ENCODE peak calls at places on chromosomes 4 and X, in ten cellular contexts. O, I, S, H, R, X, J, K, N and A are unnamed samples. For H3K36me3, the result is how much of the 10 kb centered on the place peaks cover.

GRCh38 chr4:86243750-86244149 is 116.1 kb downstream of the MAPK10 start:
- DNase-seq in N (no peak), O (no peak), H (no peak), R (no peak), S (no peak), K (no peak), I (peak), X (no peak), J (no peak), A (no peak)

GRCh38 chrX:56792270-56793111 is 63.4 kb downstream of the NBDY start:
- DNase-seq in X (no peak), R (no peak), I (no peak), O (no peak), J (no peak), H (no peak), K (no peak), N (no peak), S (no peak), A (no peak)

GRCh38 chr4:150722908-150723362 is 141.0 kb downstream of the MAB21L2 start:
- DNase-seq in I (peak), R (peak), X (no peak), J (no peak), H (peak), O (no peak), K (no peak), S (peak), N (peak), A (no peak)

GRCh38 chr4:6366581-6366980 is 96.9 kb downstream of the WFS1 start:
- DNase-seq in S (no peak), N (no peak), O (no peak), H (no peak), I (no peak), K (no peak), J (no peak), X (no peak), R (no peak), A (no peak)

GRCh38 chrX:39440734-39441305 is 639.6 kb downstream of the MID1IP1 start:
- DNase-seq in J (no peak), H (no peak), O (no peak), X (no peak), N (no peak), K (no peak), R (no peak), S (no peak), I (no peak), A (no peak)

GRCh38 chr4:110292994-110293744 is 94.8 kb upstream of the ELOVL6 start:
- DNase-seq in I (peak), S (no peak), X (no peak), N (no peak), K (no peak), R (no peak), H (no peak), J (no peak), O (no peak), A (no peak)

GRCh38 chr4:60948008-60948407 is 252.1 kb upstream of the ADGRL3 start:
- DNase-seq in H (no peak), X (no peak), O (no peak), N (no peak), I (peak), S (no peak), K (no peak), J (no peak), R (no peak), A (no peak)

GRCh38 chr4:142954415-142954814 is 108.3 kb upstream of the INPP4B start:
- DNase-seq in K (no peak), O (no peak), N (no peak), X (no peak), H (no peak), I (no peak), R (no peak), J (no peak), S (no peak), A (no peak)

GRCh38 chr4:163251204-163251603 is 81.2 kb downstream of the NPY1R start:
- DNase-seq in S (no peak), H (no peak), N (no peak), X (peak), K (no peak), O (peak), R (no peak), I (peak), J (no peak), A (no peak)

GRCh38 chr4:88659061-88659889 is 38.4 kb downstream of the NAP1L5 start:
- DNase-seq in J (no peak), S (peak), X (peak), N (no peak), O (peak), R (no peak), I (peak), K (peak), H (no peak), A (peak)

DNA sequence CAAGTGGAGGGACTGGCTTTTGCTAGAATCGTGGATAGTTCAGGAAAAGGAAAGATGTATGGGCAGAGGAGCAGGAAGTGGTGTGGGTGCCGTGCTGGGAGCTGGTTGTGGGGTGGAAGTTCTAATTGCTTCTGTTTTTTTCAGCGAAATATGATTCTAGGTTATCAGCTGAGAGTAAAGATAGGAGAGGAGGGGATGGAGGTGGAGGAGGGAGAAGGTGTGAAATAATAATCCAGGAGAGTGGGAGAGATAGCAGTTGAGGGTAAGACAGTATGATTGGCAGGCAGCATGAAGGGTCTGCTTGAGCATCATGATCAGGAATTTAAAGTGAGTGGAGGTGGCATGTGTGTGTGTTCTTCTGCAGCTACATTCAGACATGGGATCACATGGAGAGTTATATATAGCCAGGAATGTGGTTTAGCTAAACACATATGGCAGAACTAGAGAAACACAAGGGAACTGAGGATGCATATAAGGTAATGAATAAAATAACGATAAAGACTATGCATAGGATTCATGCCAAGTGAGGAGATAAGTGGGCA is 133.7 kb downstream of the ANK2 start:
- DNase-seq in S (no peak), N (no peak), J (no peak), K (no peak), O (no peak), X (no peak), I (no peak), H (no peak), R (no peak), A (no peak)
- H3K4me3 ChIP-seq in S (no peak), N (no peak), J (no peak), K (no peak), O (no peak), X (no peak), I (no peak), H (no peak), R (no peak), A (no peak)

DNA sequence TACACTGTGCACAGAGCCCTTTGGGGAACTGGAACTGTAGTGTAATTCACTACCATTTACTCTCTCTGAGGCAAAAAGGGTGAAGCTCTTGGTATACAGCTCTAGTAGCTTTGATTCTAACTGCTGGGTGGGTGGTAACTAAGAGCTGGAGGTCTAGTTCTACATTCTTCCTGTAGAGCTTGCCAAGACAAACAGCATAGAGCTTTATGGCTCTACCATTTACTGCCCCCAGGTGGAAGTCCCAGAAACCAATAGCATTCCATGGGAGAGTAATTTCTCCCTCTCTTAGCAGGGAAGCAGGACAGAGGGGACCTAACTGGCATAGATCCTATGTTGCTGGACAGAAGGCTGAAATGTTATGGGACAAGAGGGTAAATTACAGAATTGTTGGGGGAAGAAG is 26.7 kb downstream of the HDAC8 start:
- DNase-seq in R (no peak), O (no peak), N (no peak), S (no peak), I (peak), X (no peak), K (peak), J (no peak), H (no peak), A (no peak)
- TF ChIP-seq CTCF in R (no peak), O (peak), N (peak), S (no peak), I (peak), X (peak), K (no peak), J (no peak), H (peak), A (no peak)

DNA sequence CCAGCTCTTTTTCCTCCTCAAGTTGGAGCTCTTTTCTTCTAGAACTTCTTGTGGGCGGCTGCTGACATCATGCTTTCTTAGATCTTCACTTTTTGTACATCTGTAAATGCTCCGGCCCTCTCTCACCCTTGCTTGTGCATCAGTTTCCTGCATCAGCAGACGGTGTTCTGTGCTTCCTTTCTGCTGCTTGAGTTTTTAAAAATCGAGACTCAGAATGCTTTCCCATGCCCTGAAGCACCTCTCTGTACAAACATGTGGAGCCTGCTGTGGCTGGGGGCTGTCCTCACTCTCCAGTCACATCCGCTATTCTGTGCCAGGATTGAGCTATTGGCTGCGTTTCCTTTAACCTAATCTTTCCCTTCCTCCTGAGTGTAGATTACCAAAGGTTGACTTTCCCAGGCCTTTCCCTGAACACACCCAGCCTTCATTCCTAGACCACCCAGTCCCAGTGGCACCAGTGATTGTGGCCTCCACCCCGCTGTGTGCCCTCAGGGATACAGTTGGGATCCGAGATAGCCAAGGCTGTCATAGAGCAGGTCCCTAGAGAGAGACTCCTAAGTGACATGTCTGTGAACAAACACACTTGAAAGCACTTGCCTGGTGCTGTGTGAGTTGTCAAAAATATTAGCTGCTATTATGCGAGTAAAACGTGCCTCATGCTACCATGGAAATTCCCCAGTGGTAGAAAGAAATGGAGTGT is 41.9 kb downstream of the TNIP2 start:
- DNase-seq in S (peak), J (no peak), N (peak), H (peak), X (no peak), K (no peak), O (peak), R (no peak), I (no peak), A (no peak)
- H3K36me3 ChIP-seq in S (under half), J (under half), N (under half), H (under half), X (under half), K (under half), O (half or more), R (under half), I (under half), A (under half)

DNA sequence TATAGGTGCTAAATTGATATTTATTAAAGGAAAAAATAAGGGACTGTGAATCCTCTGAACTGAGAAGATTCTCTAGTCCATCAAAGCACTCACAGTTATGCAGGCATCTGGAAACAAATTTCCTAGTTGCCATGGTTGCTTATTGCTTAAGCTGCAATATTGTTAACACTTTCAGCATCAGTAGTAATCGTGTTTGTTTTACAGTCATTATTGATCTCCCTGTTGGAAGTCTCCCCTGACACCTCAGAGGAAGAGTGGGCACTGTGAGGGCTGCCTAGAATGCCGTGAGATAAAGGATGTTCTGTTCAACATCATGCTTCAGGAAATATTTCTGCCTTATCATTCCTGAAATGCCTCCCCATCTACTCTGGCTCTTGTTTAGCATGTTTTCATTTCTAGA is 2004.3 kb upstream of the ADGRL3 start:
- DNase-seq in X (no peak), S (no peak), N (no peak), J (no peak), I (no peak), K (no peak), H (no peak), R (no peak), O (peak), A (no peak)
- H3K4me3 ChIP-seq in X (no peak), S (no peak), N (no peak), J (no peak), I (no peak), K (no peak), H (no peak), R (no peak), O (no peak), A (no peak)